ENCODE peak calls at places on chromosomes 13 and 19, in seven cellular contexts. U is astrocyte; S is NCI-H2227 treated with DMSO at 0.1 percent for 48 hours; O is CD8-positive, alpha-beta T cell; W is NCI-H1105; T is HTR-8/SVneo; E is GM23338. Y is an unnamed sample.

GRCh38 chr13:87810920-87811344 is 139.8 kb downstream of the SLITRK5 start:
- DNase-seq in U (no peak), S (no peak), O (no peak), W (no peak), T (no peak), E (peak; percentile 4), Y (no peak)

GRCh38 chr13:44422755-44423643 is 49.4 kb downstream of the SERP2 start:
- DNase-seq in U (no peak), S (no peak), O (no peak), W (no peak), T (no peak), E (no peak), Y (no peak)

GRCh38 chr19:23867895-23868294 is 46.8 kb upstream of the ZNF726 start:
- DNase-seq in U (no peak), S (no peak), O (no peak), W (no peak), T (no peak), E (peak; percentile 8), Y (no peak)

GRCh38 chr19:12365094-12365371 is 450 bp downstream of the ZNF442 start:
- DNase-seq in U (peak; percentile 22), S (peak; percentile 5), O (no peak), W (no peak), T (peak; percentile 28), E (peak; percentile 62), Y (no peak)

GRCh38 chr19:35029737-35030256 is 473 bp upstream of the SCN1B start:
- DNase-seq in U (no peak), S (no peak), O (no peak), W (no peak), T (no peak), E (peak; percentile 60), Y (no peak)

GRCh38 chr19:49361438-49362047 is 673 bp downstream of the TEAD2 start:
- DNase-seq in U (peak; percentile 65), S (no peak), O (no peak), W (no peak), T (peak; percentile 76), E (peak; percentile 88), Y (no peak)

GRCh38 chr13:89432997-89433396 is 1761.8 kb downstream of the SLITRK5 start:
- DNase-seq in U (peak; percentile 1), S (no peak), O (no peak), W (no peak), T (no peak), E (no peak), Y (no peak)

GRCh38 chr13:37446503-37446902 is 152.1 kb downstream of the POSTN start:
- DNase-seq in U (peak; percentile 98), S (no peak), O (no peak), W (no peak), T (no peak), E (no peak), Y (no peak)

GRCh38 chr13:20161275-20161950 is 561 bp upstream of the GJA3 start:
- DNase-seq in U (no peak), S (no peak), O (peak; percentile 24), W (no peak), T (no peak), E (peak; percentile 50), Y (peak; percentile 23)